ENCODE peak calls at places on chromosomes 6 and 20, in four cellular contexts. P is K562, X is IMR-90, B is GM12878. D is an unnamed sample.

GRCh38 chr6:35081426-35081851 is 59.7 kb downstream of the TCP11 start:
- DNase-seq in P (no peak), X (peak), B (no peak), D (peak)

GRCh38 chr6:26205625-26206574 is 118.7 kb downstream of the HFE start:
- DNase-seq in P (peak), X (peak), B (no peak), D (peak)

GRCh38 chr20:4726710-4727391 is 5.1 kb downstream of the PRND start:
- DNase-seq in P (no peak), X (peak), B (peak), D (peak)

GRCh38 chr20:9110916-9111432 is 42.1 kb downstream of the PLCB4 start:
- DNase-seq in P (no peak), X (no peak), B (no peak), D (no peak)

GRCh38 chr6:83884523-83884922 is 25.0 kb downstream of the CYB5R4 start:
- DNase-seq in P (peak), X (peak), B (peak), D (peak)

GRCh38 chr6:15266423-15266996 is 20.6 kb downstream of the JARID2 start:
- DNase-seq in P (peak), X (no peak), B (no peak), D (peak)

GRCh38 chr6:126027601-126028000 is 41.3 kb downstream of the TRMT11 start:
- DNase-seq in P (no peak), X (peak), B (no peak), D (no peak)

GRCh38 chr20:38222231-38222922 is 38.2 kb downstream of the KIAA1755 start:
- DNase-seq in P (peak), X (peak), B (no peak), D (peak)

DNA sequence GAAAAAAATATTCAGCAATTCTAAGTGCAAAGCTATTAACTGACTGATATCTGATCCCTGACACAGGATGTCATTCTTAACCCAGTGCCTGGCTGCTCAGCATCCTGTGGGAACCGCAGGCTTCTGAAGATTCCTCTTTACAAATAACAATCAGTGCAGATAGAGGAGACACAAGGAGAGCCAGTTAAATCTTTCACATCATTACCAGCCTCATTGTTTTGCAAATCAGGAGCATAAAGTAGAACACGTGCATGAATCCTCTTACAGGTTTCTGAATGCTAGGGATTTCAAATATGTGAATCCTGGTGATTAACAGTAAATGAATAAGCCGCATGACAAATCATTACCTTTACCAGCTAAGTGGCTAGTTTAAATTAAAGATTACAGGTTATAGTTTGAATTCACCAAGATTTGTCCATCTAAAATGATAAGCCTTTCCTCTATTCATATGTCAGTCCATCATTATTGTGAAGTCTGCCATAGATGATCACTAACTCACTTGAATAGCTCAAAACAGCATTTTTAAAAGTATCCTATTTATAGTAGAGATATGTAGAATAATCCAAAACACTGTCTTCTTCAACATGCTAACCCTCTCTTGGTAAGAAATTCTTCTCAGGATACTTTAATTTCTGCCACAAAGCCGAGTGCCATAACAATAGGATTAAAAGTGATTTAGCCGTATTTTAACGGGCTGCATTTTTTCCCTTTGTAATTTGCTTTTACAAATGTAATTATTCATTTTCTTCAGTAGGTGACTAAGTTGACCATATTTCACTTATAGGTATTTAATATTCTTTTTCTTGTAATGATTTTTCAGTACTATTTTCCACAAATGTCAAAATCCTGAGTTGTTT is 367.3 kb upstream of the EPHA7 start:
- DNase-seq in P (no peak), X (no peak), B (no peak), D (peak)
- TF ChIP-seq FOS in P (no peak), X (no peak), B (no peak), D (no peak)

GRCh38 chr6:20605581-20605980 is 71.3 kb downstream of the CDKAL1 start:
- DNase-seq in P (no peak), X (peak), B (no peak), D (no peak)
- TF ChIP-seq FOS in P (no peak), X (no peak), B (no peak), D (no peak)

DNA sequence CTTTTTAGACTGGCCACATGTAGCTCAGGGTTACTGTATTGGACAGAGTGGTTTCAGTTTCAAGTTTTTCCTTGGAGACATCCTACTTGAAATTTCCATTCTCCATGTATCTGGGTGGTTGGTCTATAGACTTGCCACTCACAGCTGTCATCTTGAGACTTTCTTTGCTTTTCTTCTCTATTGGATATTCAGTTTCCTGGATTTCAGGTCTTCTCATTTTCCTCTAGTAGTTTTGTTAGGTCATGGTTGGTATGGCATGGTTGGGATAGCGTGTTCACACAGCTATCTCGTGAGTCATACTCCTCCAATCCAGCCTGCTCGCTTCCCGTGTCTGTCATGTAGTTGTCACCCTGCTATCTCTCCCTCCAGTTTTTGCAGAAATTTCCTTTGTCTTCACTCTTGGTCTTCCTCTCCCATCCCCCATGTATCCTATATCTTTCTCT is 48.3 kb downstream of the PTPN1 start:
- DNase-seq in P (peak), X (peak), B (no peak), D (peak)
- TF ChIP-seq FOS in P (peak), X (peak), B (no peak), D (peak)

DNA sequence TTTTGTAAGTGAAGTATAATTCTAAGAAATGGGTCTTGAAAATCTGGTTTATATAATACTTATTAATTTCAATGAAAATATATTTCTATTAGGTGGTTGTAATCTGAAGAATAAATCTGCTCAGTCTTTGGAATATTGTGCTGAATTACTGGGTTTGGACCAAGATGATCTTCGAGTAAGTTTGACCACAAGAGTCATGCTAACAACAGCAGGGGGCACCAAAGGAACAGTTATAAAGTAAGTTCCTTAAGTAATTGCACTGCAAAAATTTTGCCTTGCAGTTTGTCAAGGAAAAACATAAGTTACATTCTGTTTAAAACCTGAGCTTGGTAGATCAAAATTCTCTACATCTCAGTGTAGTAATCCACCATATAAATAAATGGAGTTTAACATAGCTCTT is 106.0 kb downstream of the MYO6 start:
- DNase-seq in P (peak), X (peak), B (no peak), D (peak)
- TF ChIP-seq FOS in P (no peak), X (no peak), B (no peak), D (no peak)

GRCh38 chr6:113416166-113416565 is 441.0 kb upstream of the MARCKS start:
- DNase-seq in P (no peak), X (peak), B (no peak), D (no peak)
- TF ChIP-seq FOS in P (no peak), X (no peak), B (no peak), D (no peak)

GRCh38 chr6:56076033-56076432 is 171.3 kb downstream of the COL21A1 start:
- DNase-seq in P (no peak), X (no peak), B (no peak), D (no peak)

DNA sequence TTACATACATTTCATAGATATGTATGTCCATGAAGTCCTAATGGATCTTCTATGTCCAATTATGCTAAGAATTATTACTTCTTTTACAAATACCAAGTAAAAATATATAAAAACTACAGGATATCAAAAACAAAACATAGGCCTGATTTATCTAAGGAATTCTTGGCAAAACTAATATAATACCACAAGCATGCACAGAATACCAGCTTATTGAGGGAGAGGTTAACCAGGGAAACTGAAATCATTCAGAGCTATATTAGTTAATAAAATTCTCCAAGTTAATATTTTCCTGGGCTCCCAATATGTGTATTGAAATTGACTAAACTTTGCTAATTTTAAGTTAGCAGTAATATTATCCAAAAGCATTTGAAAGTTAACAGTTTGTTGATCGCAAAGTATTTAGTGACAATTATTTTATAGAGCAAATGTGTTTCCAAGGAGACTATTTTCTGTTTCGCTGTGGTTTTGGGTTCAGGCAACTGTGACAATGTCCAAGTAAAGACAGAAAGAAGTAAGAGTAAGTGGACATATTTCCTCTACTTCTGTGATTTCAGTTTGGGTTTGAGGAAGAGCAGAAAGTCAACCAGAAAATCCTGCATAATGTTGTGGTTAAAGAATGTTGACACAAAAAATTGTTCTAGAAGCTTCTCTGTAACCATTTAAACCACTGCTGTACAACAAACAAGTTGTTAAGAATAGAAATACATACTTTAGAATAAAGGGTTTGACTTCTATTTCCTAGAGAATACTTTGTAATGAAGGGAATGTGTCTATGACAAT is 167.4 kb downstream of the COL21A1 start:
- DNase-seq in P (no peak), X (no peak), B (no peak), D (no peak)
- TF ChIP-seq FOS in P (no peak), X (no peak), B (no peak), D (no peak)

DNA sequence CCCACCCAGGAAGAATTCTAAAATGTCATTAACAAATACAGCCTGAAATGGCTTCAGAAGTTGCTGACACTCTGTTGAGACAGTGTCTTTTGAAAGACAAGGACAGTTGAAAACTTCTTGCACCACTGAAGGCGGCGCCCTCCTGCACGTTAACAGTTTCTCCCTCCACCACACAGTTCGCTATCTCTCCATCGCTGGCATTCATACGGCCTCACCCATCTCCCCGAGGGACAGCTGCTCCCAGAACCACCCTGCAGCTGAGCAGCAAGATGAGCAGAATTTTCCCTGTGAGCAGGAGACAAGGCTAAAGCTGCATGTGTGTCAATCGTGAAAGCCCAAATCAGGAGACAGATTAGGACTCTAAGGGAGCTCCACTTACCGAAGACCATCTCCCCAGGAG is 113.3 kb downstream of the LY86 start:
- DNase-seq in P (peak), X (no peak), B (no peak), D (no peak)
- TF ChIP-seq FOS in P (no peak), X (no peak), B (no peak), D (no peak)

D was measured in endothelial cell of umbilical vein.